ENCODE peak calls at places on chromosomes 13 and 19, in five cellular contexts. V, T, G, P and N are unnamed samples.

GRCh38 chr13:33139186-33139585 is 123.0 kb downstream of the KL start:
- DNase-seq in P (no peak), G (peak; percentile 31), V (no peak), T (no peak), N (no peak)

GRCh38 chr19:4730740-4731171 is 7.1 kb upstream of the DPP9 start:
- DNase-seq in G (no peak), V (no peak), T (no peak), P (no peak), N (peak; percentile 32)

GRCh38 chr13:41013834-41014233 is 5.3 kb downstream of the ELF1 start:
- DNase-seq in V (no peak), T (no peak), G (no peak), P (no peak), N (no peak)

GRCh38 chr13:30870049-30870884 is 35.8 kb upstream of the MEDAG start:
- DNase-seq in V (peak; percentile 90), P (peak; percentile 95), T (no peak), G (peak; percentile 84), N (no peak)

GRCh38 chr13:51844862-51845573 is at the start of gene TMEM272:
- DNase-seq in V (no peak), T (peak; percentile 65), P (peak; percentile 87), G (peak; percentile 55), N (peak; percentile 73)

GRCh38 chr13:37187611-37188010 is 82.1 kb upstream of the CSNK1A1L start:
- DNase-seq in T (no peak), G (no peak), V (no peak), P (no peak), N (no peak)

GRCh38 chr19:8194528-8195275 is 14.5 kb upstream of the CERS4 start:
- DNase-seq in P (no peak), T (no peak), G (no peak), V (no peak), N (no peak)

GRCh38 chr13:45228002-45228401 is 27.2 kb upstream of the KCTD4 start:
- DNase-seq in V (no peak), P (no peak), T (no peak), G (no peak), N (no peak)

GRCh38 chr19:6099633-6100032 is 10.7 kb downstream of the RFX2 start:
- DNase-seq in P (no peak), V (no peak), T (peak; percentile 55), G (no peak), N (no peak)

GRCh38 chr13:41085961-41086360 is 24.7 kb downstream of the WBP4 start:
- DNase-seq in T (no peak), V (no peak), G (no peak), P (no peak), N (no peak)

GRCh38 chr13:23905766-23906165 is 8.5 kb upstream of the C1QTNF9B start:
- DNase-seq in V (no peak), G (no peak), P (no peak), T (no peak), N (no peak)

GRCh38 chr13:80463673-80464352 is 122.9 kb upstream of the SPRY2 start:
- DNase-seq in P (no peak), G (no peak), T (peak; percentile 5), V (no peak), N (no peak)

GRCh38 chr13:27822873-27823311 is 30.6 kb downstream of the GSX1 start:
- DNase-seq in T (no peak), G (no peak), V (no peak), P (no peak), N (no peak)

GRCh38 chr13:111850976-111851375 is 216.0 kb upstream of the SOX1 start:
- DNase-seq in T (no peak), P (no peak), G (no peak), V (no peak), N (no peak)

GRCh38 chr19:1864480-1865171 is 1.2 kb upstream of the KLF16 start:
- DNase-seq in P (no peak), T (peak; percentile 79), V (no peak), G (no peak), N (peak; percentile 75)

DNA sequence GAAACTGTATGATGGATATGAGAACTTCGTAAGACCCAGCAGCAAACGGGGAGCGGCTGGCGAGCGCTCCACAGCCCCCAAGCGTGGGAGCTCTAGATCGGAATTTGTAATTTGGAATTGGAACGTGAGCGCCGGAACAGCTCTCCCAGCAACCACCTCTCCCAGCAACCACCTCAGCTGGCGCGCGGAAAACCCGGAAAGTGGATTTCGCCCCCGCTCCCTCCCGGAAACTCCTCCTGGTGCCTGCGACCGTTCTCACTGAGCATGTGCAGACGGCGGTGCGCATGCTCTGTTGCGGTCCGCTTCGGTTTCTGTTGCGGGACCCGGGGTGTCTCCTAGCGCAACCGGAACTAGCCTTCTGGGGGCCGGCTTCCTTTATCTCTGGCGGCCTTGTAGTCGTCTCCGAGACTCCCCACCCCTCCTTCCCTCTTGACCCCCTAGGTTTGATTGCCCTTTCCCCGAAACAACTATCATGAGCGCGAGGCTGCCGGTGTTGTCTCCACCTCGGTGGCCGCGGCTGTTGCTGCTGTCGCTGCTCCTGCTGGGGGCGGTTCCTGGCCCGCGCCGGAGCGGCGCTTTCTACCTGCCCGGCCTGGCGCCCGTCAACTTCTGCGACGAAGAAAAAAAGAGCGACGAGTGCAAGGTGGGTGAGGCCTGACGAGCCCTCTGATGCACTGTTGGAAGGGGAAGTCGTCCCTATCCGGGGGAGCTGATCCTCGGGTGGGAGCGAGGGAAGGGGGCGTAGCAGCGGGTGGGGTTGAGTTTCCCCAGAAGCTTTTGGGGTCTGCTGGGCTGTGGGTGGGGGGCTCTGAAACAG is at the start of gene TM9SF2:
- DNase-seq in V (peak; percentile 89), P (peak; percentile 99), G (peak; percentile 98), T (peak; percentile 96), N (peak; percentile 99)
- TF ChIP-seq CTCF in V (no peak), P (no peak), G (no peak), T (no peak), N (no peak)

GRCh38 chr19:46489445-46490272 is 6.0 kb downstream of the PNMA8B start:
- DNase-seq in P (no peak), V (no peak), G (peak; percentile 42), T (no peak), N (no peak)
- TF ChIP-seq CTCF in P (no peak), V (peak; percentile 35), G (peak; percentile 9), T (peak; percentile 40), N (peak; percentile 23)

GRCh38 chr13:91381371-91381770 is 17.1 kb upstream of the GPC5 start:
- DNase-seq in T (peak; percentile 36), P (no peak), V (no peak), G (no peak), N (no peak)
- TF ChIP-seq CTCF in T (peak; percentile 45), P (peak; percentile 85), V (peak; percentile 18), G (no peak), N (peak; percentile 50)

GRCh38 chr13:47594833-47595232 is 406.2 kb downstream of the SUCLA2 start:
- DNase-seq in P (no peak), V (no peak), G (no peak), T (no peak), N (no peak)
- TF ChIP-seq CTCF in P (no peak), V (peak; percentile 10), G (no peak), T (no peak), N (no peak)